ENCODE peak calls at places on chromosomes 3 and 15, in ten cellular contexts. B is tibial nerve, K is body of pancreas, R is heart left ventricle, P is IMR-90, H is A549, T is thyroid gland, O is ovary, D is breast epithelium, I is adrenal gland. V is an unnamed sample. For H3K4me1, the result is how much of the 10 kb centered on the place peaks cover.

GRCh38 chr3:10352146-10352911 is 31.4 kb upstream of the SEC13 start:
- DNase-seq in B (no peak), K (no peak), R (peak), P (peak), H (peak), T (no peak), O (no peak), D (no peak), I (no peak), V (no peak)

GRCh38 chr3:154161806-154162205 is 40.6 kb downstream of the ARHGEF26 start:
- DNase-seq in B (no peak), K (no peak), R (no peak), P (no peak), H (no peak), T (peak), O (no peak), D (no peak), I (no peak), V (no peak)

GRCh38 chr3:69493157-69493556 is 107.3 kb upstream of the FRMD4B start:
- DNase-seq in B (no peak), K (no peak), R (no peak), P (no peak), H (no peak), T (no peak), O (no peak), D (no peak), I (no peak), V (no peak)

GRCh38 chr3:108157275-108157674 is 64.9 kb downstream of the IFT57 start:
- DNase-seq in B (no peak), K (peak), R (no peak), P (no peak), H (no peak), T (no peak), O (no peak), D (no peak), I (no peak), V (no peak)

GRCh38 chr3:123412076-123412475 is 36.8 kb downstream of the ADCY5 start:
- DNase-seq in B (no peak), K (no peak), R (peak), P (no peak), H (no peak), T (no peak), O (no peak), D (no peak), I (no peak), V (no peak)

GRCh38 chr3:81419196-81419595 is 342.2 kb downstream of the GBE1 start:
- DNase-seq in B (no peak), K (no peak), R (no peak), P (peak), H (peak), T (no peak), O (no peak), D (no peak), I (no peak), V (no peak)

GRCh38 chr15:89732451-89733172 is 18.4 kb downstream of the MESP1 start:
- DNase-seq in B (no peak), K (no peak), R (no peak), P (no peak), H (no peak), T (no peak), O (peak), D (no peak), I (no peak), V (no peak)

GRCh38 chr3:11661827-11662226 is 18.1 kb upstream of the VGLL4 start:
- DNase-seq in B (no peak), K (peak), R (no peak), P (peak), H (peak), T (no peak), O (no peak), D (no peak), I (no peak), V (no peak)

GRCh38 chr15:75431250-75431649 is 20.2 kb downstream of the SIN3A start:
- DNase-seq in B (no peak), K (no peak), R (no peak), P (peak), H (no peak), T (no peak), O (no peak), D (no peak), I (no peak), V (no peak)

GRCh38 chr15:90851114-90851513 is 17.3 kb upstream of the FURIN start:
- DNase-seq in B (no peak), K (no peak), R (no peak), P (peak), H (no peak), T (no peak), O (no peak), D (no peak), I (no peak), V (no peak)

GRCh38 chr3:27719306-27720003 is 2.7 kb downstream of the EOMES start:
- DNase-seq in B (no peak), K (no peak), R (no peak), P (no peak), H (no peak), T (no peak), O (no peak), D (no peak), I (no peak), V (no peak)

GRCh38 chr3:182389041-182389815 is 404.1 kb upstream of the ATP11B start:
- DNase-seq in B (no peak), K (no peak), R (no peak), P (no peak), H (no peak), T (no peak), O (no peak), D (no peak), I (no peak), V (no peak)

GRCh38 chr15:64092864-64093626 is 593 bp downstream of the CIAO2A start:
- DNase-seq in B (no peak), K (peak), R (peak), P (peak), H (peak), T (peak), O (peak), D (no peak), I (peak), V (peak)

GRCh38 chr15:34883633-34884032 is 85.9 kb downstream of the AQR start:
- DNase-seq in B (no peak), K (no peak), R (no peak), P (peak), H (no peak), T (no peak), O (no peak), D (no peak), I (no peak), V (no peak)

GRCh38 chr15:73620078-73620477 is 13.1 kb downstream of the NPTN start:
- DNase-seq in B (no peak), K (no peak), R (no peak), P (peak), H (no peak), T (no peak), O (no peak), D (no peak), I (no peak), V (no peak)

GRCh38 chr3:115251509-115251908 is 104.4 kb upstream of the ZBTB20 start:
- DNase-seq in B (no peak), K (no peak), R (no peak), P (no peak), H (no peak), T (no peak), O (no peak), D (no peak), I (no peak), V (no peak)

GRCh38 chr3:158845748-158846350 is 44.0 kb downstream of the MFSD1 start:
- DNase-seq in B (peak), K (peak), R (no peak), P (no peak), H (peak), T (no peak), O (no peak), D (no peak), I (no peak), V (peak)

GRCh38 chr3:81684739-81685395 is 76.6 kb downstream of the GBE1 start:
- DNase-seq in B (no peak), K (no peak), R (no peak), P (peak), H (peak), T (no peak), O (no peak), D (no peak), I (peak), V (no peak)

GRCh38 chr15:86916671-86917450 is 837.2 kb downstream of the AGBL1 start:
- DNase-seq in B (peak), K (peak), R (peak), P (no peak), H (no peak), T (peak), O (no peak), D (peak), I (peak), V (no peak)

GRCh38 chr3:137764001-137764433 is at the start of gene SOX14:
- DNase-seq in B (no peak), K (peak), R (no peak), P (no peak), H (no peak), T (no peak), O (no peak), D (no peak), I (no peak), V (peak)

GRCh38 chr15:45343258-45343860 is 35.0 kb downstream of the GATM start:
- DNase-seq in B (no peak), K (no peak), R (no peak), P (no peak), H (no peak), T (no peak), O (no peak), D (no peak), I (no peak), V (no peak)

GRCh38 chr3:58965870-58966269 is 84.0 kb downstream of the CFAP20DC start:
- DNase-seq in B (no peak), K (no peak), R (no peak), P (peak), H (no peak), T (no peak), O (no peak), D (no peak), I (no peak), V (no peak)

GRCh38 chr3:107737909-107738308 is 215.1 kb downstream of the BBX start:
- DNase-seq in B (no peak), K (no peak), R (no peak), P (no peak), H (no peak), T (no peak), O (no peak), D (no peak), I (no peak), V (no peak)

GRCh38 chr15:61840090-61840489 is 220.2 kb downstream of the VPS13C start:
- DNase-seq in B (no peak), K (no peak), R (no peak), P (no peak), H (no peak), T (no peak), O (no peak), D (no peak), I (no peak), V (no peak)

GRCh38 chr3:100609305-100609704 is at the start of gene ADGRG7:
- DNase-seq in B (no peak), K (no peak), R (no peak), P (no peak), H (no peak), T (no peak), O (no peak), D (no peak), I (no peak), V (no peak)

GRCh38 chr3:94904275-94904674 is 841.4 kb downstream of the NSUN3 start:
- DNase-seq in B (no peak), K (no peak), R (no peak), P (no peak), H (no peak), T (peak), O (no peak), D (no peak), I (no peak), V (no peak)

GRCh38 chr15:29568840-29569532 is 253.3 kb downstream of the TJP1 start:
- DNase-seq in B (no peak), K (peak), R (no peak), P (no peak), H (peak), T (peak), O (no peak), D (no peak), I (no peak), V (peak)

GRCh38 chr15:80986487-80986886 is 3.1 kb downstream of the MESD start:
- DNase-seq in B (no peak), K (no peak), R (no peak), P (no peak), H (no peak), T (no peak), O (no peak), D (no peak), I (no peak), V (no peak)

GRCh38 chr3:123346041-123346440 is 102.8 kb downstream of the ADCY5 start:
- DNase-seq in B (no peak), K (no peak), R (no peak), P (no peak), H (no peak), T (no peak), O (peak), D (no peak), I (no peak), V (peak)

GRCh38 chr3:139302801-139303113 is 41.1 kb upstream of the MRPS22 start:
- DNase-seq in B (no peak), K (no peak), R (no peak), P (no peak), H (no peak), T (no peak), O (no peak), D (no peak), I (no peak), V (no peak)

GRCh38 chr3:130963878-130964277 is 62.7 kb downstream of the ASTE1 start:
- DNase-seq in B (no peak), K (no peak), R (no peak), P (peak), H (peak), T (no peak), O (no peak), D (no peak), I (no peak), V (no peak)

GRCh38 chr3:123105201-123106189 is 38.7 kb downstream of the PDIA5 start:
- DNase-seq in B (no peak), K (no peak), R (no peak), P (no peak), H (no peak), T (peak), O (no peak), D (no peak), I (no peak), V (peak)

GRCh38 chr3:128488995-128489859 is 3.8 kb downstream of the GATA2 start:
- DNase-seq in B (no peak), K (peak), R (peak), P (no peak), H (no peak), T (peak), O (peak), D (no peak), I (peak), V (no peak)

GRCh38 chr3:128487538-128487812 is 5.5 kb downstream of the GATA2 start:
- DNase-seq in B (no peak), K (no peak), R (no peak), P (no peak), H (no peak), T (no peak), O (no peak), D (no peak), I (no peak), V (no peak)

GRCh38 chr3:128488636-128488994 is 4.4 kb downstream of the GATA2 start:
- DNase-seq in B (no peak), K (no peak), R (no peak), P (no peak), H (no peak), T (no peak), O (no peak), D (no peak), I (no peak), V (no peak)

GRCh38 chr3:128486692-128487537 is 6.1 kb downstream of the GATA2 start:
- DNase-seq in B (no peak), K (peak), R (no peak), P (peak), H (peak), T (no peak), O (no peak), D (no peak), I (no peak), V (no peak)

GRCh38 chr3:128487813-128488635 is 5.0 kb downstream of the GATA2 start:
- DNase-seq in B (peak), K (peak), R (peak), P (peak), H (peak), T (peak), O (peak), D (peak), I (peak), V (peak)
- TF ChIP-seq POLR2A in B (peak), K (peak), R (peak), P (peak), H (peak), T (peak), O (no peak), D (no peak), I (peak), V (no peak)

GRCh38 chr3:8341853-8342252 is 159.8 kb upstream of the LMCD1 start:
- DNase-seq in B (no peak), K (no peak), R (no peak), P (no peak), H (no peak), T (no peak), O (peak), D (no peak), I (no peak), V (no peak)
- H3K4me1 ChIP-seq in B (under half), K (under half), R (under half), P (under half), H (under half), T (under half), O (under half), D (under half), I (under half), V (under half)

GRCh38 chr3:45595364-45596154 is 1.0 kb downstream of the LIMD1 start:
- DNase-seq in B (peak), K (peak), R (peak), P (no peak), H (peak), T (peak), O (peak), D (no peak), I (no peak), V (peak)

GRCh38 chr3:45597581-45597980 is 3.0 kb downstream of the LIMD1 start:
- DNase-seq in B (no peak), K (no peak), R (no peak), P (no peak), H (no peak), T (no peak), O (no peak), D (no peak), I (no peak), V (no peak)

GRCh38 chr3:45599424-45599886 is 4.9 kb downstream of the LIMD1 start:
- DNase-seq in B (no peak), K (peak), R (no peak), P (no peak), H (no peak), T (peak), O (no peak), D (no peak), I (no peak), V (no peak)

GRCh38 chr3:45596290-45596791 is 1.8 kb downstream of the LIMD1 start:
- DNase-seq in B (no peak), K (no peak), R (no peak), P (no peak), H (no peak), T (peak), O (no peak), D (no peak), I (no peak), V (no peak)

GRCh38 chr3:45597166-45597565 is 2.6 kb downstream of the LIMD1 start:
- DNase-seq in B (peak), K (peak), R (no peak), P (peak), H (no peak), T (peak), O (no peak), D (no peak), I (no peak), V (peak)
- H3K4me3 ChIP-seq in B (peak), K (no peak), R (peak), P (peak), H (peak), T (peak), O (no peak), D (peak), I (no peak), V (peak)

GRCh38 chr3:112627419-112627818 is 13.5 kb downstream of the CCDC80 start:
- DNase-seq in B (no peak), K (no peak), R (no peak), P (no peak), H (no peak), T (no peak), O (peak), D (no peak), I (no peak), V (no peak)
- TF ChIP-seq POLR2A in B (no peak), K (no peak), R (no peak), P (no peak), H (no peak), T (no peak), O (no peak), D (no peak), I (no peak), V (no peak)

DNA sequence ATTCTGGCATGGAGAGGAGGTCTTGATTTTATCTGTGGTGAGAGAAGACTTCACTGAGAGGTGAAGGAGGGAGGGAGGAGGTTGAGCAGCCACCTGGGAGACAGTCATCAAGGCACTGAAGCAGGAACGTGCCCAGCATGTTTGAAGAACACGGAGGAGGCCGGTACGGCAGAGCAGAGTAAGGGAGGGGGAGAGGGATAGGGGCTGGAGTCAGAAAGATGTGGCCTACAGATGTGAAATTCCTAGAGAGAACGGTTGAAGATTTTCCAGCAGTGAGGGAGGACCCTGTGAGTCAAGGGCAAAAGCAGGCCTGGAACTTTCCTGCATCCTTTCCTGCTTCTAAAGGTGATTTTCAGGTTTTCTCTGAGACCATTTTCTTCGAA is 21.7 kb upstream of the IQCF6 start:
- DNase-seq in B (no peak), K (no peak), R (no peak), P (no peak), H (no peak), T (no peak), O (no peak), D (no peak), I (no peak), V (no peak)
- H3K4me1 ChIP-seq in B (under half), K (under half), R (under half), P (under half), H (under half), T (under half), O (under half), D (under half), I (under half), V (under half)

DNA sequence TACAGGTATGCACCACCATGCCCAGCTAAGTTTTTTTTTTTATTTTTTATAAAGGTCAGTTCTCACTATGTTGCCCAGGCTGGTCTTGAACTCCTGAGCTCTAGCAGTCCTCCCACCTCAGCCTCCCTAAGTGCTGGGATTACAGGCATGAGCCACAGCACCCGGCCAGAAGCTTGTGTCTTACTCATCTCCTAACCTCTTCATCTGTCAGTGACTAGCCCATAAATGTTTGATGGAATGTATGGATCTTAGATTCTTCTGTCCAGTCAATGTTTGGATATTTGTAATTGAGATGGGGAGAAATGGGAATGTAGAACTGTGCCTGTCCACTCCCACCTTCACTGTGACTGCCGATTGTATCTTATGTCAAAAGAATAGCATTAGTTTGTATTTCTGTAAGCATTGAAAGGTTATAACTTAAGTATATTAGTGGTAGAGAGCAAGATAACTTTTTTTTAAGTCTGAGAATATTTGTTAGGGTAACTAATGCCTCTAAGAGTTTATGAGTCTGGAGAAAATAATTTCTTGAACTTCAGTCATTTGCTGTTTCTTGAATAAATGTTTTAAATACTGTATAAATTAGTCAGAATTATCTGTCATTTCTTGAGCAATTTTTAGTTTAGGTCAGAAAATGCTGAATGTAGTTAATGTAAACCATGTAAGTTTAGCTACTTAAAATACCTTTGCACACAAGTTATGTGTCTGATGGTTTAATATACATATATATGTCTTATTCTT is 215.3 kb upstream of the CGNL1 start:
- DNase-seq in B (no peak), K (no peak), R (no peak), P (peak), H (peak), T (no peak), O (no peak), D (no peak), I (no peak), V (no peak)
- H3K4me3 ChIP-seq in B (no peak), K (no peak), R (no peak), P (no peak), H (no peak), T (no peak), O (no peak), D (no peak), I (no peak), V (no peak)